ENCODE peak calls at places on chromosomes 3 and 15, in four cellular contexts. N, H, R and S are unnamed samples.

GRCh38 chr15:100809151-100809550 is 70.5 kb upstream of the ALDH1A3 start:
- DNase-seq in R (no peak), H (no peak), N (no peak), S (no peak)

GRCh38 chr3:95212117-95212516 is 1149.3 kb downstream of the NSUN3 start:
- DNase-seq in R (no peak), N (no peak), H (no peak), S (no peak)

GRCh38 chr3:71521940-71522876 is 61.3 kb downstream of the FOXP1 start:
- DNase-seq in H (no peak), N (peak), R (no peak), S (no peak)

GRCh38 chr15:85583404-85584390 is 203.3 kb downstream of the AKAP13 start:
- DNase-seq in R (no peak), H (no peak), N (no peak), S (no peak)

GRCh38 chr15:69275104-69275670 is 23.5 kb upstream of the PAQR5 start:
- DNase-seq in N (peak), H (no peak), R (no peak), S (no peak)

GRCh38 chr3:4994823-4995499 is 15.7 kb downstream of the BHLHE40 start:
- DNase-seq in R (peak), N (no peak), H (no peak), S (no peak)

GRCh38 chr15:96274698-96275097 is 55.8 kb upstream of the NR2F2 start:
- DNase-seq in H (no peak), N (no peak), R (no peak), S (no peak)

GRCh38 chr3:58647661-58648141 is 18.9 kb downstream of the FAM3D start:
- DNase-seq in R (no peak), N (no peak), H (no peak), S (no peak)

GRCh38 chr3:33652736-33653135 is 65.3 kb downstream of the CLASP2 start:
- DNase-seq in R (no peak), N (peak), H (no peak), S (no peak)

GRCh38 chr15:70014860-70015490 is 82.7 kb downstream of the TLE3 start:
- DNase-seq in H (no peak), N (no peak), R (no peak), S (no peak)

GRCh38 chr3:53881691-53882593 is at the start of gene ACTR8:
- DNase-seq in R (peak), H (peak), N (peak), S (peak)

GRCh38 chr3:132034486-132035464 is at the start of gene CPNE4:
- DNase-seq in R (peak), H (peak), N (peak), S (peak)

GRCh38 chr15:92839696-92840095 is 60.4 kb upstream of the CHD2 start:
- DNase-seq in R (no peak), H (no peak), N (no peak), S (no peak)

GRCh38 chr3:189655617-189656016 is 24.4 kb downstream of the TP63 start:
- DNase-seq in H (no peak), R (no peak), N (no peak), S (no peak)

GRCh38 chr3:24264748-24265158 is 229.9 kb downstream of the THRB start:
- DNase-seq in N (peak), H (no peak), R (no peak), S (no peak)

GRCh38 chr15:65952425-65953053 is 83.2 kb downstream of the RAB11A start:
- DNase-seq in H (no peak), R (no peak), N (peak), S (no peak)

GRCh38 chr3:125219261-125219701 is 6.7 kb upstream of the SLC12A8 start:
- DNase-seq in R (no peak), H (peak), N (no peak), S (no peak)

GRCh38 chr3:54951405-54951804 is 23.5 kb upstream of the LRTM1 start:
- DNase-seq in N (peak), R (peak), H (peak), S (peak)

GRCh38 chr3:120203016-120203415 is 82.0 kb downstream of the GPR156 start:
- DNase-seq in N (peak), H (no peak), R (no peak), S (no peak)

GRCh38 chr15:58227706-58228543 is 89.7 kb downstream of the AQP9 start:
- DNase-seq in H (peak), R (peak), N (peak), S (peak)

GRCh38 chr15:56552668-56553067 is 87.7 kb upstream of the MNS1 start:
- DNase-seq in R (no peak), H (no peak), N (no peak), S (no peak)

GRCh38 chr3:13537244-13537921 is 11.5 kb upstream of the FBLN2 start:
- DNase-seq in N (no peak), H (no peak), R (no peak), S (no peak)

GRCh38 chr3:168579010-168579409 is 483.3 kb upstream of the GOLIM4 start:
- DNase-seq in N (no peak), H (no peak), R (no peak), S (no peak)

GRCh38 chr15:96766387-96766786 is 435.9 kb downstream of the NR2F2 start:
- DNase-seq in N (no peak), H (no peak), R (no peak), S (no peak)

GRCh38 chr3:72079369-72079872 is 294.5 kb upstream of the PROK2 start:
- DNase-seq in H (no peak), R (no peak), N (no peak), S (no peak)

GRCh38 chr3:45566205-45566604 is 28.3 kb upstream of the LIMD1 start:
- DNase-seq in H (no peak), R (no peak), N (no peak), S (no peak)

GRCh38 chr3:104598848-104599501 is 767.7 kb upstream of the ALCAM start:
- DNase-seq in R (no peak), N (no peak), H (no peak), S (no peak)

GRCh38 chr15:38370079-38370478 is 83.8 kb upstream of the FAM98B start:
- DNase-seq in H (no peak), N (no peak), R (no peak), S (no peak)

GRCh38 chr3:100084100-100084806 is 30.0 kb downstream of the FILIP1L start:
- DNase-seq in R (no peak), H (no peak), N (no peak), S (no peak)

GRCh38 chr15:39472661-39473657 is 107.9 kb upstream of the THBS1 start:
- DNase-seq in R (peak), H (peak), N (no peak), S (peak)

GRCh38 chr15:81106560-81106959 is 27.5 kb upstream of the CFAP161 start:
- DNase-seq in N (peak), H (peak), R (peak), S (no peak)

GRCh38 chr15:76337047-76337738 is 620 bp downstream of the ISL2 start:
- DNase-seq in H (peak), R (no peak), N (peak), S (no peak)

GRCh38 chr3:98573231-98573728 is 20.1 kb downstream of the CPOX start:
- DNase-seq in H (no peak), N (peak), R (no peak), S (no peak)

GRCh38 chr3:43998374-43998840 is 243.3 kb upstream of the TOPAZ1 start:
- DNase-seq in H (no peak), R (no peak), N (peak), S (no peak)

GRCh38 chr3:123329636-123330340 is 119.1 kb downstream of the ADCY5 start:
- DNase-seq in H (no peak), N (no peak), R (no peak), S (no peak)

GRCh38 chr15:81156324-81156723 is 22.3 kb downstream of the CFAP161 start:
- DNase-seq in N (no peak), H (no peak), R (no peak), S (no peak)

DNA sequence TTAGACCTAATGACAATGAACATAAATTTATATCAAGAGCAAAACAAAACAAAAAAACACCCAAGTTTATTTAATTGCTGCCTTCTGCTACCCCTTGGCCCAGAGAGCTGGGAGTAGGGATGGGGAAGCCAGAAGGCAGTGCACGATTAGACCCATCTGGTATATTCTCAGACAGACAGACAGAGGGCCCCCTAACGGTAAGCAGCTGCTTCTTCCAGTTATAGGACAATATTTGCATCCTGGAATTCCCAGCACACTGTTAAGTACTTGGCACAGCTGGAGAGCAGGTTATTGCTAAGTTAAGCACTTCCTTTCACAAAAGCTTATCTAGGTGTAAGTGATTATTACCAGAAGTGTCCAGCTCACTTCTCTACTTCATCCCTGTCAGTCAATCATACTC is 39.3 kb downstream of the C2CD4B start:
- DNase-seq in R (no peak), N (peak), H (no peak), S (no peak)
- TF ChIP-seq CTCF in R (no peak), N (peak), H (no peak), S (no peak)

DNA sequence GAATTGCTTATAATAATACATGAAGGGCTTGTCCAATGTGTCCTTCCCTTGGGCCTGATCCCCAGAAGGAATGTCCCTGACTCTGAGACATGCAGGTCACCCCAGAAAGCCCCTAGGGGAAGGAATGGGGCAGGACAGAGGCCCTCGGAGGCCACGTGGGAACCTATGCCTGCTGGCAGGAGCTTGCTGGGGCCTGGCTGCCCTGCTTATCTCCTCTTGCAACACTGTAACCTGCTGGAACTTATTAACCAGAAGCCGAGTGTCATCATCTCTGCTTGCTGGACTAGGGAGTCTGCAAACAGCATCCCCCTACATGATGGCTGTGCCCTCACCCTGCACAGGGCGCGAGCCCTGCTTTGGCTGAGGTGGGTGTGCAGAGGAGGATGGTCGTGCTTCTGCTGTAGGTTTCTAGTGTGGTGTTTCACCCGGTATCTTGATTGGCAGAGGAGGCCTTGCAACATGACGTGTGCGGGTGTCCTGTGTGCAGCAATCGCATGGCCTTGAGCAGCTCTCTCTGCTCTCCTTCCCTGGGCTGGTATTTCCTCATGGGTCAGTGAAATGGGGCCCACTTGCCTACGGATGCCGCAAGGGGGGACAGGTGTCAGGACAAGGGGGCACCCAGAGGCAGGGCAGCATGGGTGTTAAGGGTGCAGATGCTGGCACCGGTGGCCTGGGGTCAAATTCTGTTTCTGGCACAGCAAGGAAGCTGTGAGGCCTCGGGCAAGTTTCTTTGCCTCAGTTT is 5.0 kb downstream of the CHST13 start:
- DNase-seq in H (no peak), R (no peak), N (no peak), S (no peak)
- TF ChIP-seq CTCF in H (no peak), R (no peak), N (no peak), S (no peak)

GRCh38 chr15:90529369-90530249 is at the start of gene CRTC3:
- DNase-seq in R (peak), N (peak), H (peak), S (no peak)
- TF ChIP-seq CTCF in R (no peak), N (no peak), H (no peak), S (no peak)

GRCh38 chr15:67607959-67608605 is 65.6 kb downstream of the MAP2K5 start:
- DNase-seq in N (no peak), R (no peak), H (peak), S (no peak)

GRCh38 chr15:67618312-67618711 is 75.8 kb downstream of the MAP2K5 start:
- DNase-seq in N (no peak), R (no peak), H (no peak), S (no peak)

GRCh38 chr15:67611803-67612369 is 69.4 kb downstream of the MAP2K5 start:
- DNase-seq in N (no peak), H (no peak), R (no peak), S (no peak)

GRCh38 chr15:67613708-67614107 is 71.2 kb downstream of the MAP2K5 start:
- DNase-seq in N (no peak), H (no peak), R (no peak), S (no peak)
- TF ChIP-seq CTCF in N (peak), H (no peak), R (no peak), S (no peak)

DNA sequence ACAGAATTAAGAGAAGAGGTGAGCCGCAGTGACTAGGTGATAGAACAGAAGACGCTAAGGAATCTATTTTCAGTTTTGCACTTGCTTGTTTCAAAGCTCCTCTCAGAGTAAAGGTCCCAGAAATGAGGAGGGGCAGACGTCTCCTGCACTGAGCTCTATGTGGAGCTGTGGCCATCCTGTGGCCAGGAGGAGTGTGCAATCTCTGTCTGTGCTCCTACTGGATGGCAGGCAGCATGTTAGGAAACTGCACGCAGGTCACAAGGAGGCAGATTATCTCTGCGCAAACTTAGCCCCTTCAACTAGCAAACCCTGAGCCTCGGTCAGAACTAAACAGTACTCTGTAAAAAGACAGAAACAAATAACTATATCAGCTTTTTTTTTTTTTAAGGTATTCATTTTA is 31.1 kb upstream of the PPIB start:
- DNase-seq in N (no peak), R (no peak), H (no peak), S (no peak)
- TF ChIP-seq CTCF in N (peak), R (no peak), H (no peak), S (no peak)

DNA sequence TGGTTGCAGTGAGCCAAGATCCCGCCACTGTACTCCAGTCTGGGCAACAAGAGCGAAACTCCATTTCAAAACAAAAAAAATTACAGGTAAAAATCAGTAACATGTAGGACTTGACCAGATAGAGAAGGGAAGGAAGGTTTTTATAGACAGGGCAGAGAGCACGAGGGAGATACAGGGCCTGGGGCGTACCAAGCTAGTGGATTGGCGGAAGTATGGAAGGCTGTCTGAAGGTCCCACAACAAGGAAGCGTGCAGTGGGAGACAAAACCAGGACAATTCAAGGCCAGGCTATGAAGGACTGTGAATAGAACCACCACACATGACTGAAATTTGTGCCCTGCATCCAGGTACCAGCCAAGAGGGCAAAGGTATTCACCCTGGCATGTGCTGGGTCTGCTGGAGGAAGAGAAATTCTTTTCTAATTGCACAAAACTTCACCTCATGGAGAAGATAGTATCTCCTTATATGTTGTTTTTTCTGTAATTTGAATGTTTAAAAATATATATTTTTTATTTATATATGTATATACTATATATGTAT is 33.0 kb upstream of the BCL2A1 start:
- DNase-seq in N (no peak), R (no peak), H (no peak), S (no peak)
- TF ChIP-seq CTCF in N (no peak), R (no peak), H (no peak), S (no peak)

GRCh38 chr3:146026547-146026946 is 134.4 kb downstream of the PLOD2 start:
- DNase-seq in R (no peak), H (no peak), N (peak), S (no peak)
- TF ChIP-seq CTCF in R (no peak), H (no peak), N (peak), S (no peak)